ENCODE peak calls at places on chromosomes 6 and 20, in four cellular contexts. One of them, this sample, is unnamed.

GRCh38 chr20:62837790-62838458 is 21.1 kb downstream of the COL9A3 start:
- DNase-seq in posterior vena cava: peak; percentile 76
- DNase-seq in NCI-H1105: peak; percentile 54
- DNase-seq in HS-5: no peak
- DNase-seq in this sample: peak; percentile 85

GRCh38 chr6:124099520-124099919 is 295.9 kb downstream of the NKAIN2 start:
- DNase-seq in posterior vena cava: no peak
- DNase-seq in NCI-H1105: no peak
- DNase-seq in HS-5: no peak
- DNase-seq in this sample: no peak

GRCh38 chr20:2420510-2420909 is 39.8 kb downstream of the TGM6 start:
- DNase-seq in NCI-H1105: no peak
- DNase-seq in posterior vena cava: no peak
- DNase-seq in HS-5: no peak
- DNase-seq in this sample: no peak

GRCh38 chr20:56359212-56360132 is 698 bp downstream of the FAM210B start:
- DNase-seq in HS-5: no peak
- DNase-seq in posterior vena cava: peak; percentile 88
- DNase-seq in NCI-H1105: peak; percentile 49
- DNase-seq in this sample: no peak

GRCh38 chr6:113556775-113557174 is 300.4 kb upstream of the MARCKS start:
- DNase-seq in NCI-H1105: no peak
- DNase-seq in posterior vena cava: no peak
- DNase-seq in HS-5: no peak
- DNase-seq in this sample: no peak

GRCh38 chr6:68640506-68640875 is 5.4 kb downstream of the ADGRB3 start:
- DNase-seq in posterior vena cava: no peak
- DNase-seq in HS-5: no peak
- DNase-seq in NCI-H1105: no peak
- DNase-seq in this sample: no peak

GRCh38 chr6:88165877-88166492 is at the start of gene CNR1:
- DNase-seq in posterior vena cava: peak; percentile 86
- DNase-seq in NCI-H1105: peak; percentile 62
- DNase-seq in HS-5: no peak
- DNase-seq in this sample: no peak

GRCh38 chr20:53809242-53809641 is 215.6 kb upstream of the ZNF217 start:
- DNase-seq in HS-5: no peak
- DNase-seq in posterior vena cava: no peak
- DNase-seq in NCI-H1105: no peak
- DNase-seq in this sample: no peak

This sample was measured in NCI-H1694 treated with DMSO at 0.1 percent for 48 hours.